ENCODE peak calls at places on chromosomes 1 and 21, in ten cellular contexts. B, M, E, N, W, I, H, S, J and P are unnamed samples.

GRCh38 chr21:43012596-43012995 is 38.2 kb downstream of the PKNOX1 start:
- DNase-seq in J (no peak), H (no peak), I (no peak), S (peak; percentile 58), W (no peak), N (no peak), E (peak; percentile 21), B (no peak), M (no peak), P (no peak)

GRCh38 chr21:45554477-45555175 is 12.4 kb upstream of the SLC19A1 start:
- DNase-seq in J (peak; percentile 99), H (peak; percentile 93), B (peak; percentile 25), W (peak; percentile 73), E (peak; percentile 33), M (peak; percentile 73), N (peak; percentile 91), I (peak; percentile 98), S (peak; percentile 48), P (peak; percentile 7)

GRCh38 chr1:171743014-171743870 is 1.4 kb upstream of the VAMP4 start:
- DNase-seq in I (no peak), J (no peak), W (no peak), B (no peak), E (peak; percentile 40), M (peak; percentile 72), N (no peak), H (peak; percentile 55), S (peak; percentile 89), P (peak; percentile 41)

GRCh38 chr1:153619171-153619570 is 3.0 kb upstream of the S100A14 start:
- DNase-seq in E (no peak), B (no peak), I (no peak), H (no peak), M (peak; percentile 86), J (no peak), W (no peak), S (no peak), N (no peak), P (no peak)

GRCh38 chr1:180860535-180860934 is 52.2 kb upstream of the KIAA1614 start:
- DNase-seq in J (no peak), E (no peak), W (no peak), S (no peak), M (no peak), I (no peak), H (no peak), B (no peak), N (no peak), P (no peak)

GRCh38 chr1:21325231-21325718 is 35.0 kb upstream of the ECE1 start:
- DNase-seq in M (no peak), W (no peak), S (no peak), I (no peak), N (no peak), E (no peak), J (peak; percentile 66), B (no peak), H (no peak), P (no peak)

GRCh38 chr1:185864889-185865288 is 130.7 kb downstream of the HMCN1 start:
- DNase-seq in I (no peak), S (peak; percentile 97), M (peak; percentile 9), W (no peak), E (peak; percentile 92), N (no peak), H (peak; percentile 65), J (no peak), B (no peak), P (no peak)

GRCh38 chr21:33421713-33422393 is 18.6 kb downstream of the IFNGR2 start:
- DNase-seq in I (no peak), B (no peak), W (no peak), J (no peak), E (no peak), M (no peak), N (peak; percentile 10), H (no peak), S (no peak), P (no peak)

GRCh38 chr1:36582066-36582755 is 99.5 kb upstream of the CSF3R start:
- DNase-seq in J (no peak), M (no peak), E (no peak), B (no peak), H (no peak), S (no peak), W (no peak), I (no peak), N (no peak), P (no peak)

GRCh38 chr1:193402032-193402431 is 215.6 kb upstream of the B3GALT2 start:
- DNase-seq in M (no peak), N (no peak), I (no peak), B (no peak), J (no peak), E (no peak), W (no peak), H (no peak), S (no peak), P (no peak)

GRCh38 chr1:32693455-32694174 is 9.0 kb downstream of the SYNC start:
- DNase-seq in J (no peak), S (no peak), N (no peak), B (no peak), E (no peak), W (no peak), M (no peak), I (peak; percentile 2), H (no peak), P (no peak)

GRCh38 chr1:205518616-205519540 is 14.4 kb downstream of the CDK18 start:
- DNase-seq in H (no peak), W (no peak), B (no peak), I (no peak), J (no peak), N (no peak), M (peak; percentile 47), E (no peak), S (no peak), P (no peak)

GRCh38 chr1:53188099-53188498 is 8.5 kb upstream of the CPT2 start:
- DNase-seq in H (no peak), E (no peak), B (no peak), W (no peak), I (no peak), J (no peak), S (peak; percentile 55), N (no peak), M (no peak), P (no peak)

GRCh38 chr1:22323846-22324504 is 127.7 kb upstream of the ZBTB40 start:
- DNase-seq in S (no peak), I (no peak), M (no peak), W (no peak), E (no peak), N (no peak), H (peak; percentile 4), B (no peak), J (no peak), P (no peak)

GRCh38 chr1:160367934-160368923 is 1.4 kb downstream of the NHLH1 start:
- DNase-seq in J (no peak), E (no peak), W (no peak), I (no peak), S (no peak), N (no peak), H (no peak), B (no peak), M (no peak), P (peak; percentile 13)

GRCh38 chr1:221839794-221840395 is 98.0 kb upstream of the DUSP10 start:
- DNase-seq in I (peak; percentile 43), M (peak; percentile 83), J (peak; percentile 81), H (peak; percentile 45), W (peak; percentile 76), B (no peak), S (peak; percentile 44), N (peak; percentile 81), E (peak; percentile 72), P (no peak)

GRCh38 chr1:100671604-100672003 is 47.9 kb upstream of the VCAM1 start:
- DNase-seq in H (peak; percentile 45), J (no peak), N (no peak), S (peak; percentile 60), E (no peak), B (no peak), W (no peak), I (no peak), M (peak; percentile 27), P (no peak)

GRCh38 chr1:227734546-227734857 is 600 bp downstream of the JMJD4 start:
- DNase-seq in S (no peak), E (no peak), I (no peak), J (no peak), N (no peak), B (no peak), W (no peak), H (no peak), M (no peak), P (no peak)

GRCh38 chr1:227789042-227789880 is 26.2 kb upstream of the PRSS38 start:
- DNase-seq in S (peak; percentile 45), I (no peak), M (peak; percentile 73), W (no peak), E (no peak), J (peak; percentile 51), H (no peak), N (no peak), B (no peak), P (no peak)

GRCh38 chr1:214900590-214900989 is 181.9 kb upstream of the KCNK2 start:
- DNase-seq in B (no peak), S (no peak), I (no peak), H (no peak), W (no peak), E (no peak), J (no peak), N (no peak), M (no peak), P (no peak)

GRCh38 chr1:54403808-54404261 is 2.4 kb downstream of the SSBP3 start:
- DNase-seq in I (no peak), J (peak; percentile 63), B (no peak), H (peak; percentile 35), N (no peak), M (peak; percentile 31), S (peak; percentile 84), W (no peak), E (peak; percentile 42), P (no peak)

GRCh38 chr1:54124472-54124871 is 28.3 kb downstream of the CDCP2 start:
- DNase-seq in H (no peak), N (peak; percentile 33), E (no peak), B (peak; percentile 96), M (no peak), I (no peak), W (no peak), S (no peak), J (no peak), P (no peak)

GRCh38 chr1:101288491-101288944 is 51.7 kb downstream of the S1PR1 start:
- DNase-seq in N (no peak), H (peak; percentile 80), S (peak; percentile 91), W (peak; percentile 42), B (peak; percentile 76), M (peak; percentile 86), E (peak; percentile 81), J (no peak), I (peak; percentile 60), P (peak; percentile 20)

GRCh38 chr1:70090146-70090545 is 115.2 kb downstream of the LRRC40 start:
- DNase-seq in H (no peak), B (no peak), M (no peak), E (no peak), J (no peak), S (peak; percentile 9), I (no peak), W (no peak), N (no peak), P (no peak)

GRCh38 chr21:39332175-39332574 is 16.7 kb downstream of the HMGN1 start:
- DNase-seq in W (no peak), I (no peak), B (peak; percentile 28), N (no peak), H (no peak), J (no peak), S (no peak), M (no peak), E (no peak), P (no peak)

GRCh38 chr1:203184467-203184866 is 2.0 kb downstream of the CHI3L1 start:
- DNase-seq in N (no peak), J (no peak), M (no peak), E (no peak), S (no peak), I (no peak), W (no peak), H (no peak), B (no peak), P (no peak)

GRCh38 chr1:81432089-81432488 is 368.6 kb upstream of the ADGRL2 start:
- DNase-seq in S (no peak), M (no peak), I (no peak), N (no peak), B (no peak), J (no peak), H (no peak), W (no peak), E (no peak), P (no peak)

GRCh38 chr1:156726549-156727226 is 1.6 kb upstream of the METTL25B start:
- DNase-seq in S (peak; percentile 66), N (no peak), E (peak; percentile 54), B (peak; percentile 61), M (peak; percentile 76), I (peak; percentile 49), W (peak; percentile 29), H (peak; percentile 70), J (no peak), P (peak; percentile 56)